ENCODE peak calls at places on chromosomes 5 and 9, in four cellular contexts. L, G, H and Y are unnamed samples.

GRCh38 chr5:154355141-154355611 is 90.6 kb upstream of the SAP30L start:
- DNase-seq in L (peak), H (no peak), G (no peak), Y (no peak)

GRCh38 chr5:55220433-55221185 is 6.5 kb downstream of the MCIDAS start:
- DNase-seq in G (no peak), L (peak), H (no peak), Y (no peak)

GRCh38 chr5:151622367-151623097 is 31.4 kb upstream of the FAT2 start:
- DNase-seq in L (no peak), H (no peak), G (no peak), Y (no peak)

GRCh38 chr9:88799706-88800682 is 191.3 kb upstream of the S1PR3 start:
- DNase-seq in L (no peak), G (no peak), H (no peak), Y (no peak)

GRCh38 chr9:134068742-134069535 is 1.1 kb upstream of the BRD3 start:
- DNase-seq in G (no peak), H (no peak), L (no peak), Y (no peak)

GRCh38 chr9:78622131-78622530 is 325.2 kb downstream of the PSAT1 start:
- DNase-seq in H (no peak), L (no peak), G (no peak), Y (no peak)

GRCh38 chr9:34069831-34070230 is 21.1 kb upstream of the UBAP2 start:
- DNase-seq in G (no peak), H (no peak), L (no peak), Y (no peak)

GRCh38 chr5:16812448-16812847 is 123.6 kb downstream of the MYO10 start:
- DNase-seq in G (no peak), H (no peak), L (no peak), Y (no peak)

GRCh38 chr5:91419571-91420537 is 36.7 kb upstream of the ARRDC3 start:
- DNase-seq in H (peak), G (peak), L (peak), Y (peak)

GRCh38 chr5:32506809-32507208 is 62.3 kb upstream of the ZFR start:
- DNase-seq in L (no peak), G (no peak), H (no peak), Y (no peak)

GRCh38 chr5:40502045-40502444 is 177.7 kb upstream of the PTGER4 start:
- DNase-seq in L (no peak), H (no peak), G (no peak), Y (no peak)

GRCh38 chr5:1930880-1931589 is 48.3 kb upstream of the IRX4 start:
- DNase-seq in H (peak), G (no peak), L (peak), Y (no peak)

GRCh38 chr9:133132174-133132573 is 11.1 kb upstream of the RALGDS start:
- DNase-seq in H (no peak), G (no peak), L (no peak), Y (peak)

GRCh38 chr9:91580136-91580535 is 156.5 kb upstream of the NFIL3 start:
- DNase-seq in H (no peak), L (no peak), G (no peak), Y (no peak)

GRCh38 chr5:99141534-99142135 is 212.8 kb upstream of the CHD1 start:
- DNase-seq in L (no peak), H (no peak), G (no peak), Y (no peak)

GRCh38 chr5:38535281-38535750 is 21.1 kb downstream of the LIFR start:
- DNase-seq in G (no peak), H (no peak), L (no peak), Y (no peak)

GRCh38 chr5:96026334-96027065 is 64.8 kb upstream of the ELL2 start:
- DNase-seq in G (no peak), L (no peak), H (no peak), Y (no peak)

GRCh38 chr9:20582150-20582549 is 40.1 kb downstream of the MLLT3 start:
- DNase-seq in H (no peak), G (no peak), L (no peak), Y (no peak)

GRCh38 chr5:9787813-9788600 is 157.9 kb upstream of the TAS2R1 start:
- DNase-seq in L (no peak), H (no peak), G (no peak), Y (no peak)

DNA sequence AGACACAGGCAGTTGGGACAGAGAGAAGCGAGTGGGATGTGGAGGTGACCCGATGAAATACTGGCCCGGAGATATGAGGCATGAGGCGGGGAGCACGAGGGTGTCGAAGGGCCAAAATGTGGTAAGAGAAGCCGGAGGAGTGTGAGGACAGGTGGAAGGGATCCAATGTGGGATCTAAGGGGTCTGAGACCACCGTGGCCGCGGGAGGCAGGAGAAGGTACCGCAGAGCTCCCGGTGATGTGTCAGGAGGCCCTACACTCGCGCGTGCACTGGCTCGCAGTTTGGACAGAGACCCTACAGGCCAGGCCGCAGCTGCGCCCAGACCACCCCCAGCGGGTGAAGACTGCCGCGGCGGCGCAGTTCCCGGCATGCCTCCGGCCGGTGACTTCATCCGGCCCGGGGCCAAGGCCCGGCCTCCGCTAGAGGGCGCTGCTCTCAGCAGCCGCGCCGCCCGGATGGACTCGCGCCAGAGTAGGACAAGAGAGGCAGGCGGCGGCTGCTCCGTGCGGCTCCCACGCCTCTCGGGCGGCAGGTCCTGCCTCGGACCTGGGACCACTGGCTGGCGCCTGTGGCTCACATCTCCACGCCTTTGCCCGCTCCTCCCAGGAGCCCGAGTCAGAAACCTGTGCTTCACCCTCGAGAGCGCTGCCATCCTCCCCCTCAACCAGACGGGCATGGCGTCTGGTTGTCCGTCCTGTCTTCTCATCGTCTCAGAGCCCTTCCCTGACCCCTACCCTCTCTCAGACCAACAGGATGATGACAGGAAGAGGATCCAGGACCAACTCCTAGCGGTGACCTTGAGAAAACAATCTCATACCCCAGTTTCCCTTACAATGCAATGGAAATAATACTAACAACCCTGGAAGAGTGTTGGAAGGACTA is 35.4 kb upstream of the STING1 start:
- DNase-seq in L (peak), H (peak), G (peak), Y (peak)
- H3K27ac ChIP-seq in L (peak), H (peak), G (peak), Y (peak)

DNA sequence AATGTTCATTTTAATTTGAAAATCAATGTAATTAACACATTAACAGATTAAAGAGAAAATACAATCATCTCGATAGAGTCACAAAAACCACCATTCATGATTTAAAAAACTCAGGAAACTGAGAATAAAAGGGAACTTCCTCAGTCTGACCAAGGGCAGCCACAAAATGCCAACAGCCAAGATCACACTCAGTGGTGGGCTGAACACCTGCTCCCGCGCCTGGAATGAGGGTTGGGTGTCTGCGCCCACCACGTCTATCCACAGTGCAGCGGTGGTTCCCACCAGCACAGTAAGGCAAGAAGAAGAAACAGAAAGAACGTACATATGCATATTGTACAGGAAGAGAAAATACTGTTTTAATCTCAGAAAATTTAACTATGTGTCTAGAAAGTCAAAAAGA is 11.7 kb upstream of the NSMF start:
- DNase-seq in L (no peak), G (no peak), H (no peak), Y (no peak)
- H3K27ac ChIP-seq in L (no peak), G (no peak), H (no peak), Y (no peak)

DNA sequence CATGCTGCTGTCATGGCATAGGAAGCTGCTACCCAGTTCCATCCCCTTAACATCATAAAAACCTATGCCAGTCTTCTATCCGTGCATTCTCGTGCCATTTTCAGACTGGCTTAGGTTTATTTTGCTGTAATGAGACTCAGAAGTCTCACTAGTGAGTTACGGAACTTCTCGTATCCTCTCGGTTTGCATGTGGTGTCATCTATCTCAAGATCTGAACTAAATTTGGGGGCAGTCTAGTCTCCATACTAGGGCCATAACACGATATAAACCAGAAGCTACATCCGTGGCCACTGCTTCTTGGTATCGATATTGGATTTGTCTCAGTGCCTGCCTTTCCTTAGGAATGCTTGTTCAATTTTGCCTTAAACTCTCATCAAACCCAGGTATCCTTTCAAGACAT is 771.2 kb upstream of the CDH10 start:
- DNase-seq in L (no peak), H (no peak), G (no peak), Y (no peak)
- H3K27ac ChIP-seq in L (no peak), H (no peak), G (no peak), Y (no peak)

DNA sequence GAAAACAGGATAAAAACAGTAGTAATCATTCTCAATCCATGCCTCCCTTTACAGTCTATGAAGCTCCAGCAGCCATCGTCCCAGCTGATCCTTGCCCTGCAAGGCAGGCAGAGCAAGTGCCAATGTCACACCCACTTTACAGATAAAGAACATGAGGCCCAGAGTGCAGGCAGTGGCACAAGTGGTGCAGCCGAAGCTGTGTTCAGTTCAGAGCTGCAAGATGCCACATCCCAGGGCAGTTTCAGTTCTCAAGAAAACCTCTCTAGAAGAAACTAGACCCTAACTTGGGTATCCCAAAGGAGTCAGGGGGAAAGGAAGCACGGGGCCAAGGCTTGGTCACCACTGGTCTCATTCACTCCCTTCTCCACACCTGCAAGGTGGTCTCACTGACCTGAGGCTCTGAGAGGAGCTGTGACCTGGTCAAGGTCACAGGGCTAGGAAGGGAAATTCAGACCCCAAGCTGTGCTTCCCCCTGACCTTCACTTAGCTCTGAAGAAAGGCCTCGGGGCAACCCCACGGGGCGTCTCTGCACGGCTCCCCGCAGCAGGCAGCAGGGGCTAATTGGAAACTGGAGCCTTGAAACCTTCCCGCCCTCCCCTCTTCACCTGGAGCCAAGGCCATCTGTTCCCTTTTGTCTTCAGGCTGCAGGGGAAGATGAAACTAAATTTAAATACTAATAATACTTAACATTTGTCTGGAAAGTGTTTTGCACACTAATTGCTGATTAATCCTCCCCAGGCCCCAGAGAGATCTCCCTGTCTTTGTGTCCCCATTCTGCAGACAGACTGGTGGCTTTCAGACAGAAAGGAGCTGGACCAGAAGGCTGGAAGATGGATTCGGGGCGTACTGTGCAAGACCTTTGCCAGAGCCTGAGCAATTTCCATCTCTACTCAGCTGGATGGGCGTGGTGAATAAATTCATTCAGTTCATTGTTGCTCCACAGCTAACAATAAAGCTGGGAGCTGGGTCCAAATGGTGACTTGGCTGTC is 34.3 kb upstream of the CPLX2 start:
- DNase-seq in L (peak), H (no peak), G (no peak), Y (no peak)
- H3K27ac ChIP-seq in L (no peak), H (no peak), G (no peak), Y (no peak)

GRCh38 chr5:177388521-177389052 is 4.4 kb downstream of the SLC34A1 start:
- DNase-seq in G (no peak), H (no peak), L (no peak), Y (no peak)
- H3K27ac ChIP-seq in G (peak), H (peak), L (no peak), Y (no peak)

GRCh38 chr5:54021413-54022155 is 288.8 kb downstream of the ARL15 start:
- DNase-seq in H (no peak), G (no peak), L (no peak), Y (no peak)

GRCh38 chr5:54018438-54018837 is 291.9 kb downstream of the ARL15 start:
- DNase-seq in G (no peak), L (no peak), H (no peak), Y (no peak)

GRCh38 chr5:54024466-54024865 is 285.9 kb downstream of the ARL15 start:
- DNase-seq in H (no peak), L (no peak), G (no peak), Y (no peak)

GRCh38 chr5:54017580-54017979 is 292.8 kb downstream of the ARL15 start:
- DNase-seq in G (no peak), H (no peak), L (no peak), Y (no peak)

DNA sequence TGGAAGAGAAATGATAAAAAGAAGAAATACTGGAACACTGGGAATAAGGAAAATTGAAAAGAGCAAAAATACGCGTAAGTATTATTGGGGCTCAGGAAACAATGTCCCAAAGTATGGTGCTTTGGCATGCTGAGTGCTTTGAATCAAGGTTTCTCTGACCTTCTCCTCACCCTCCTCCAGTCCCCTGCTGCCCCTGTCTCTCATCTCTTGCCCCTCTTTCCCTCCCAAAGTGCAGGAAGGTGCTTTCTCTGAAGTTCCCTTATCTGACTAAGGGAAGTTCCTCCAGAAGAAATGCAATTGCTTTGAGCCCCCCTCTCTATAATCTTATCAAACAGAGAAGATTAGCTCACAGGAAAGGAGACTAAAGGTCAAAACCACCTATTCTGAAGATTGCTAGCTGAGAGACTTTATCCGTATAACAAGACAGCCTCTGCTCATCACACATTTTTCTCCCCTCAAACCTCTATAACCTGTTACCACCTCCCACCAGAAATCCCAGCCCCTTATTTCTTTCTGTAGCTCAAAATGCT is 288.2 kb downstream of the ARL15 start:
- DNase-seq in H (no peak), L (no peak), G (no peak), Y (no peak)
- H3K27ac ChIP-seq in H (no peak), L (peak), G (no peak), Y (no peak)

DNA sequence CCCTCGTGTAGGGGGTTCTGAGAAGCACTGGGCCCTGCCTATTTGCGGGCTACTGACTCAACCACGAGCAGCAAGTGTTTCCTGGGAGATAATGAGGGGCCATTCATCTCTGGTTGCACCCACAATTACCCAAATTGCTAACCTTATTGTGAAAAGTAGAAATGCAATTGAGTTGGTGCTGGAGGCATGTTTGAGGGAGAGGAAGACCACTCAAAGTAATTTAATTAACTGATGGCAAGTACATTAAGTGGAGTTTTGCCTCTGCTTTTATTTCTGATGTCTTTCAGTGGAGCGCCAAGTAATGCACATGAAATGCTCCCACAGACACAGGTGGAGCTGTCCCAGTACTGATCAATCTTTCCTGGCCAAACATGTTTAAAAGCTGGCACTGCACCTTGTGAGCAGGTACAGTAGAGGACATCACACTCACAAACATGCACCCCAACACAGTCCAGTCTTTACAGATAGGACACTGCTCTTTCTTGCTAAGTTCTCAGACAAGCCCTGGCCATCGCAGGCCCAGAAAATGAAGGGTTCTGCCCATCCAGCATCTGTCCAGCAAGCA is 195.4 kb downstream of the HSPA4 start:
- DNase-seq in H (no peak), L (no peak), G (no peak), Y (no peak)
- H3K27ac ChIP-seq in H (no peak), L (no peak), G (no peak), Y (no peak)

GRCh38 chr9:131951905-131952304 is 127.8 kb downstream of the MED27 start:
- DNase-seq in H (no peak), G (no peak), L (peak), Y (no peak)
- H3K27ac ChIP-seq in H (no peak), G (no peak), L (no peak), Y (peak)

GRCh38 chr5:78361226-78361993 is 993 bp downstream of the SCAMP1 start:
- DNase-seq in H (no peak), G (no peak), L (peak), Y (peak)
- H3K27ac ChIP-seq in H (peak), G (peak), L (peak), Y (peak)

DNA sequence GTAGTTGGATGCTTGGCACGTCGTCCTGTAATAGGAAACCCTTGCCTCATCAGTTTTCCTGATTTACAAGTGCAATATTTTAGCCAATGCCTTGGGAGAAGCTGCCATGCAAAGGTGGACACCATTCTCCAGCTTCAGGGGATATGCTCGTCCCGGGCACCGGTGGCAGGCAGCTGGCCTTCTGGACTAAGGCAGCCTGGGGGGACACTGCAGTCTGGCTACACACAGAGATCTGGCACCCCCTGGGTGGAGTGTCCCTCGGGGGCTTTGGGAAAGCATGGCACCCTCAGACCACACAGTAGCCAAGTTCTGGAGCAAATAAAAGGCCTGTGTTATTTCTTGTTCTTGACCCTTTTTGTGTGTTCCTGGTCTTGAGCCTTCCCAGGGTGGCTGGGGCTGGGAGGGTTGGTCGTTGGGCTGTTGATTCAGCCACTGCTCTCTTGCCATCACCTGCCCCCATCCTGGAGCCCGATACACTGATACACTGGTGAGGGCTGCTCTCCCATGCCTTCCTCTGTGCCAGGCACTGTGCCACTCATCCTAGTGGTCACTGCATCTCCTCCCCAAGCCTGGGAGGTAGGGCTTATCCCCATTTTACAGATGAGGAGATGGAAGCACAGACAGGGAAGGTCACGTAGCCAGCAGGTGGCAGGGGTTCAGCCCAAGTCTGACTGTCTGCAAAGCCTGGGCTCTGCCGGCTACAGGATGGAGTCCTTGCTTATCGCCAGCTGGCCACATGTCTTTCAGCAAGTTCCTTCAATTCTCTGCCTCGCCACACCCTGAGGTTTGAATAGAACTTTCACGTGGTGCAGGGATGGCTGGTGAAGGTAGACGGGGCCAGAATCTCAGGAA is 134.1 kb downstream of the RGS3 start:
- DNase-seq in L (no peak), H (no peak), G (no peak), Y (no peak)
- H3K27ac ChIP-seq in L (peak), H (no peak), G (no peak), Y (no peak)